ENCODE peak calls at places on chromosomes 3 and 15, in four cellular contexts. L is MM.1S, E is SK-N-SH, V is PC-9. I is an unnamed sample. For H3K9me2, the result is how much of the 10 kb centered on the place peaks cover.

GRCh38 chr3:171156455-171157005 is 130.0 kb upstream of the SLC2A2 start:
- DNase-seq in L (no peak), V (peak), E (no peak), I (no peak)

GRCh38 chr3:175002732-175003143 is 143.6 kb downstream of the NAALADL2 start:
- DNase-seq in V (no peak), L (no peak), E (no peak), I (peak)

GRCh38 chr15:22913646-22914380 is 66.4 kb downstream of the CYFIP1 start:
- DNase-seq in E (no peak), V (no peak), L (no peak), I (no peak)

GRCh38 chr15:36643551-36643950 is 64.1 kb downstream of the CDIN1 start:
- DNase-seq in V (peak), E (no peak), L (no peak), I (no peak)

GRCh38 chr3:158718490-158719170 is 13.6 kb downstream of the RARRES1 start:
- DNase-seq in V (peak), E (no peak), L (no peak), I (peak)

GRCh38 chr15:21261965-21262850 is 178.1 kb downstream of the POTEB3 start:
- DNase-seq in V (no peak), E (peak), L (peak), I (no peak)

GRCh38 chr15:61831505-61831921 is 228.7 kb downstream of the VPS13C start:
- DNase-seq in L (no peak), V (no peak), E (no peak), I (no peak)

GRCh38 chr3:171058058-171058457 is 31.5 kb upstream of the SLC2A2 start:
- DNase-seq in L (no peak), E (no peak), V (no peak), I (peak)

GRCh38 chr3:150755902-150756301 is 7.1 kb downstream of the SIAH2 start:
- DNase-seq in E (no peak), L (no peak), V (no peak), I (peak)

GRCh38 chr15:40847225-40847961 is 3.5 kb downstream of the SPINT1 start:
- DNase-seq in V (peak), E (peak), L (peak), I (no peak)

GRCh38 chr15:94300612-94301011 is 69.3 kb downstream of the MCTP2 start:
- DNase-seq in L (no peak), V (no peak), E (no peak), I (no peak)

GRCh38 chr3:128267541-128267940 is 114.3 kb downstream of the EEFSEC start:
- DNase-seq in V (peak), L (no peak), E (no peak), I (no peak)

GRCh38 chr3:188469228-188469885 is 315.4 kb downstream of the LPP start:
- DNase-seq in V (no peak), E (no peak), L (no peak), I (no peak)

GRCh38 chr3:14630404-14631100 is 21.0 kb upstream of the CCDC174 start:
- DNase-seq in V (no peak), E (no peak), L (no peak), I (no peak)

GRCh38 chr3:160003520-160004128 is 15.0 kb downstream of the IL12A start:
- DNase-seq in V (peak), E (peak), L (peak), I (peak)

GRCh38 chr3:58073315-58074125 is 65.3 kb downstream of the FLNB start:
- DNase-seq in E (no peak), V (no peak), L (no peak), I (peak)

GRCh38 chr3:32958509-32958908 is 7.1 kb downstream of the CCR4 start:
- DNase-seq in L (no peak), E (no peak), V (no peak), I (no peak)

GRCh38 chr3:46908294-46908985 is 30.9 kb downstream of the PTH1R start:
- DNase-seq in L (no peak), E (no peak), V (no peak), I (peak)

GRCh38 chr3:100027321-100027720 is 87.0 kb downstream of the FILIP1L start:
- DNase-seq in V (no peak), E (no peak), L (no peak), I (peak)

GRCh38 chr15:37678124-37678523 is 256.3 kb upstream of the TMCO5A start:
- DNase-seq in L (no peak), V (no peak), E (no peak), I (no peak)

GRCh38 chr15:47616876-47617275 is 100.4 kb upstream of the SEMA6D start:
- DNase-seq in V (no peak), L (no peak), E (no peak), I (no peak)

GRCh38 chr15:51097553-51098330 is 3.0 kb upstream of the TNFAIP8L3 start:
- DNase-seq in L (no peak), V (no peak), E (no peak), I (peak)

GRCh38 chr3:57709559-57709958 is 16.7 kb upstream of the DENND6A start:
- DNase-seq in E (no peak), L (no peak), V (no peak), I (no peak)

GRCh38 chr3:184337981-184338380 is 581 bp downstream of the FAM131A start:
- DNase-seq in L (no peak), V (no peak), E (no peak), I (no peak)
- H3K4me2 ChIP-seq in L (no peak), V (no peak), E (peak), I (peak)

GRCh38 chr3:78360849-78361248 is 1321.0 kb downstream of the ROBO2 start:
- DNase-seq in L (no peak), V (no peak), E (no peak), I (no peak)
- H3K9me2 ChIP-seq in L (under half), V (under half), E (under half), I (under half)

GRCh38 chr15:42919794-42920280 is 741 bp downstream of the TTBK2 start:
- DNase-seq in E (peak), L (peak), V (peak), I (peak)

GRCh38 chr15:42920281-42921048 is at the start of gene TTBK2:
- DNase-seq in L (peak), V (peak), E (peak), I (peak)

GRCh38 chr15:42919308-42919707 is 1.3 kb downstream of the TTBK2 start:
- DNase-seq in L (no peak), E (peak), V (no peak), I (peak)

GRCh38 chr15:42915654-42916053 is 4.9 kb downstream of the TTBK2 start:
- DNase-seq in L (no peak), E (no peak), V (no peak), I (no peak)

DNA sequence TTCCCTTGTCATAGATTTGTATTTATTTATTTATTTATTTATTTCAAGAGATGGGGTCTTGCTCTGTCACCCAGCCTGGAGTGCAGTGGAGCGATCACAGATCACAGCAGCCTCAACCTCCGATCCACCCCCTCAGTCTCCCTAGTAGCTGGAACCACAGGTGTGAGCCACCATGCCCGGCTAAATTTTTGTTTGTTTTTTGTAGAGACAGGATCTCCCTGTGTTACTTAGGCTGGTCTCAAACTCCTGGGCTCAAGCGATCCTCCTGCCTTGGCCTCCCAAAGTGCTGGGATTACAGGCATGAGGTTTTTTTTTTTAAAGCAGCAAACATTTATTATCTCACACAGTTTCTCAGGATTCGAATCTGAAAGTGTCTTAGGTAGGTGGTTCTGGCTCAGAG is 2.5 kb downstream of the TTBK2 start:
- DNase-seq in L (peak), V (no peak), E (no peak), I (no peak)
- H3K4me2 ChIP-seq in L (no peak), V (peak), E (peak), I (no peak)

DNA sequence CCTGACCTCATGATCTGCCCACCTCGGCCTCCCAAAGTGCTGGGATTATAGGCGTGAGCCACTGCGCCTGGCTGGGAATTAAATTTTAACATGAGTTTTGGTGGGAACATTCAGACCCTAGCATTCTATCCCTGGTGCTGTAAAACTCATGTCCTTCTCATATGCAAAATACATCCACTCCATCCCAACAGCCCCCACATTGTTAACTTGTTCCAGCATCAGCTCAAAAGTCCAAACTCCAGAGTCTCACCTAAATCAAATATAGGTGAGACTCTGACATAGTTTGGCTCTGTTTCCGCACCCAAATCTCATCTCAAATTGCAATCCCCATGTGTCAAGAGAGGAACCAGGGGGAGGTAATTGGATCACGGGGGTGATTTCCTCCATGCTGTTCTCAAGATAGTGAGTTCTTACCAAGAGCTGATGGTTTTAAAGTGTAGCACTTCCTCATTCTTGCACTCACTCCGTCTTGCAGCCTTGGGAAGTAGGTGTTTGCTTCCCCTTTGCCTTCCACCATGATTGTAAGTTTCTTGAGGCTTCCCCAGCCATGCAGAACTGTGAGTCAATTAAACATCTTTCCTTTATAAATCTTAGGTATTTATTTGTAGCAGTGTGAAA is 96.2 kb upstream of the PLCL2 start:
- DNase-seq in V (no peak), E (no peak), L (no peak), I (no peak)
- H3K9me2 ChIP-seq in V (under half), E (under half), L (under half), I (under half)

GRCh38 chr15:52111517-52112202 is 915 bp downstream of the BCL2L10 start:
- DNase-seq in L (no peak), E (no peak), V (no peak), I (no peak)
- H3K4me2 ChIP-seq in L (peak), E (no peak), V (no peak), I (no peak)

GRCh38 chr3:126746395-126747177 is 42.5 kb downstream of the CHCHD6 start:
- DNase-seq in L (no peak), V (peak), E (peak), I (peak)
- H3K9me2 ChIP-seq in L (under half), V (under half), E (under half), I (under half)

GRCh38 chr3:112126501-112126900 is 6.5 kb downstream of the GCSAM start:
- DNase-seq in V (peak), E (no peak), L (no peak), I (peak)

GRCh38 chr3:112128843-112129727 is 4.0 kb downstream of the GCSAM start:
- DNase-seq in V (peak), L (peak), E (no peak), I (peak)

GRCh38 chr3:112124901-112125607 is 8.0 kb downstream of the GCSAM start:
- DNase-seq in L (no peak), E (no peak), V (no peak), I (no peak)

GRCh38 chr3:112129925-112130637 is 3.0 kb downstream of the GCSAM start:
- DNase-seq in V (no peak), L (no peak), E (no peak), I (no peak)

GRCh38 chr3:112127522-112128494 is 5.2 kb downstream of the GCSAM start:
- DNase-seq in E (no peak), V (no peak), L (peak), I (no peak)
- H3K4me2 ChIP-seq in E (no peak), V (peak), L (peak), I (no peak)

GRCh38 chr3:41162981-41163380 is 36.3 kb upstream of the CTNNB1 start:
- DNase-seq in E (no peak), V (no peak), L (no peak), I (no peak)

GRCh38 chr3:41162541-41162940 is 36.8 kb upstream of the CTNNB1 start:
- DNase-seq in L (no peak), V (no peak), E (no peak), I (no peak)

GRCh38 chr3:41164776-41165175 is 34.5 kb upstream of the CTNNB1 start:
- DNase-seq in E (no peak), L (no peak), V (no peak), I (no peak)

GRCh38 chr3:41159581-41160189 is 39.6 kb upstream of the CTNNB1 start:
- DNase-seq in V (no peak), E (no peak), L (no peak), I (no peak)

GRCh38 chr3:41163399-41163798 is 35.9 kb upstream of the CTNNB1 start:
- DNase-seq in E (no peak), L (no peak), V (no peak), I (no peak)
- H3K9me2 ChIP-seq in E (under half), L (under half), V (under half), I (under half)

I was measured in GM23248.